ENCODE peak calls at places on chromosomes 3 and 15, in six cellular contexts. V is astrocyte of the cerebellum; T is stimulated activated CD4-positive, alpha-beta T cell treated with anti-CD3 and anti-CD28 coated beads, Interleukin-1b, Interleukin-23, amount 100 ng/mL, for 1 hour; G is CD4-positive, alpha-beta T cell; P is A172; A is HS-27A. F is an unnamed sample.

GRCh38 chr3:128254066-128254590 is 100.8 kb downstream of the EEFSEC start:
- DNase-seq in T (no peak), G (no peak), P (no peak), A (no peak), V (no peak), F (no peak)

GRCh38 chr15:80418892-80419537 is 14.8 kb downstream of the ARNT2 start:
- DNase-seq in T (no peak), A (peak), P (peak), G (no peak), V (no peak), F (no peak)

GRCh38 chr3:58536501-58537411 is at the start of gene ACOX2:
- DNase-seq in T (no peak), G (no peak), A (no peak), V (no peak), P (no peak), F (no peak)

GRCh38 chr3:137471553-137472204 is 292.4 kb upstream of the SOX14 start:
- DNase-seq in V (no peak), A (no peak), P (no peak), G (no peak), T (no peak), F (no peak)

GRCh38 chr15:64622410-64623260 is 152.8 kb downstream of the RBPMS2 start:
- DNase-seq in P (no peak), T (peak), A (no peak), V (no peak), G (peak), F (no peak)

GRCh38 chr3:71341721-71342120 is 241.8 kb downstream of the FOXP1 start:
- DNase-seq in G (no peak), P (peak), A (peak), V (peak), T (no peak), F (peak)

GRCh38 chr3:105957722-105958121 is 88.9 kb upstream of the CBLB start:
- DNase-seq in G (no peak), V (no peak), A (no peak), P (no peak), T (no peak), F (peak)

GRCh38 chr3:196528639-196529233 is 13.6 kb upstream of the SMCO1 start:
- DNase-seq in G (peak), P (peak), V (no peak), A (no peak), T (peak), F (no peak)

GRCh38 chr15:77354064-77354463 is 65.8 kb downstream of the PEAK1 start:
- DNase-seq in T (no peak), A (no peak), V (no peak), P (no peak), G (no peak), F (peak)

GRCh38 chr3:174440741-174441587 is 418.2 kb upstream of the NAALADL2 start:
- DNase-seq in V (peak), G (no peak), A (peak), P (peak), T (no peak), F (peak)

GRCh38 chr15:92384391-92384790 is 9.3 kb upstream of the ST8SIA2 start:
- DNase-seq in T (no peak), G (no peak), A (no peak), V (no peak), P (no peak), F (no peak)

GRCh38 chr15:76189106-76189505 is 122.2 kb downstream of the ETFA start:
- DNase-seq in T (no peak), A (no peak), P (no peak), V (no peak), G (no peak), F (no peak)